ENCODE peak calls at places on chromosomes 6 and 20, in six cellular contexts. A, U, E, Y, D and I are unnamed samples.

GRCh38 chr6:77106992-77107391 is 356.3 kb downstream of the HTR1B start:
- DNase-seq in A (no peak), U (no peak), E (no peak), Y (no peak), D (no peak), I (peak; percentile 15)

GRCh38 chr6:3747100-3747737 is 4.3 kb downstream of the PXDC1 start:
- DNase-seq in A (no peak), U (no peak), E (no peak), Y (no peak), D (no peak), I (no peak)

GRCh38 chr6:123276439-123277045 is 280.5 kb downstream of the CLVS2 start:
- DNase-seq in A (no peak), U (peak; percentile 38), E (no peak), Y (no peak), D (no peak), I (no peak)

GRCh38 chr6:33577718-33578117 is 2.4 kb downstream of the BAK1 start:
- DNase-seq in A (no peak), U (no peak), E (no peak), Y (no peak), D (no peak), I (no peak)

GRCh38 chr20:3406481-3407425 is 716 bp downstream of the DNAAF9 start:
- DNase-seq in A (peak; percentile 35), U (peak; percentile 37), E (peak; percentile 40), Y (peak; percentile 50), D (peak; percentile 62), I (peak; percentile 73)

GRCh38 chr20:20207872-20208271 is 155.5 kb downstream of the CFAP61 start:
- DNase-seq in A (no peak), U (no peak), E (no peak), Y (no peak), D (no peak), I (no peak)

GRCh38 chr6:7143161-7143974 is 35.6 kb downstream of the RREB1 start:
- DNase-seq in A (no peak), U (no peak), E (no peak), Y (no peak), D (peak; percentile 32), I (peak; percentile 49)

GRCh38 chr6:111477481-111477938 is 5.5 kb downstream of the REV3L start:
- DNase-seq in A (no peak), U (no peak), E (no peak), Y (no peak), D (peak; percentile 6), I (peak; percentile 36)

GRCh38 chr6:134619789-134620188 is 301.9 kb upstream of the SGK1 start:
- DNase-seq in A (no peak), U (no peak), E (peak; percentile 89), Y (no peak), D (no peak), I (peak; percentile 84)

GRCh38 chr6:17886891-17887290 is 100.5 kb downstream of the KIF13A start:
- DNase-seq in A (no peak), U (no peak), E (peak; percentile 34), Y (no peak), D (no peak), I (no peak)

GRCh38 chr6:76992553-76992952 is 470.7 kb downstream of the HTR1B start:
- DNase-seq in A (no peak), U (no peak), E (no peak), Y (no peak), D (no peak), I (no peak)

GRCh38 chr6:111802720-111803119 is 70.5 kb downstream of the FYN start:
- DNase-seq in A (no peak), U (no peak), E (no peak), Y (no peak), D (no peak), I (peak; percentile 54)

GRCh38 chr6:135104199-135104598 is 49.6 kb upstream of the HBS1L start:
- DNase-seq in A (no peak), U (no peak), E (no peak), Y (no peak), D (no peak), I (no peak)

GRCh38 chr20:48735112-48735511 is 92.7 kb downstream of the PREX1 start:
- DNase-seq in A (no peak), U (no peak), E (no peak), Y (no peak), D (no peak), I (no peak)

GRCh38 chr20:53162251-53162835 is 190.2 kb downstream of the TSHZ2 start:
- DNase-seq in A (peak; percentile 48), U (peak; percentile 77), E (peak; percentile 47), Y (peak; percentile 54), D (peak; percentile 90), I (peak; percentile 68)

GRCh38 chr6:126804255-126805064 is 314.0 kb upstream of the RSPO3 start:
- DNase-seq in A (peak; percentile 43), U (no peak), E (peak; percentile 55), Y (no peak), D (peak; percentile 69), I (peak; percentile 67)

GRCh38 chr20:46572181-46572580 is 21.7 kb upstream of the OCSTAMP start:
- DNase-seq in A (no peak), U (no peak), E (no peak), Y (no peak), D (no peak), I (no peak)

GRCh38 chr20:4053516-4053919 is 38.2 kb upstream of the RNF24 start:
- DNase-seq in A (no peak), U (no peak), E (no peak), Y (no peak), D (peak; percentile 87), I (peak; percentile 59)

GRCh38 chr6:100880149-100880900 is 804 bp downstream of the ASCC3 start:
- DNase-seq in A (no peak), U (no peak), E (peak; percentile 25), Y (no peak), D (peak; percentile 31), I (peak; percentile 40)

GRCh38 chr6:151379933-151380847 is 11.2 kb downstream of the ZBTB2 start:
- DNase-seq in A (no peak), U (no peak), E (no peak), Y (no peak), D (no peak), I (peak; percentile 25)

GRCh38 chr20:25308083-25308491 is 60.2 kb downstream of the PYGB start:
- DNase-seq in A (no peak), U (no peak), E (no peak), Y (no peak), D (no peak), I (no peak)

GRCh38 chr20:18548465-18548864 is 18.8 kb upstream of the SMIM26 start:
- DNase-seq in A (no peak), U (no peak), E (no peak), Y (no peak), D (no peak), I (no peak)

GRCh38 chr6:38730136-38730862 is 15.2 kb downstream of the DNAH8 start:
- DNase-seq in A (no peak), U (no peak), E (no peak), Y (no peak), D (no peak), I (no peak)

GRCh38 chr6:145823322-145823944 is 8.8 kb upstream of the FBXO30 start:
- DNase-seq in A (no peak), U (no peak), E (peak; percentile 45), Y (no peak), D (no peak), I (peak; percentile 34)

GRCh38 chr6:52271852-52272460 is 12.6 kb downstream of the MCM3 start:
- DNase-seq in A (no peak), U (no peak), E (peak; percentile 7), Y (no peak), D (no peak), I (no peak)

GRCh38 chr20:63138855-63139341 is 77.0 kb downstream of the YTHDF1 start:
- DNase-seq in A (no peak), U (no peak), E (no peak), Y (no peak), D (no peak), I (no peak)

GRCh38 chr20:19566226-19566960 is 191.7 kb upstream of the RIN2 start:
- DNase-seq in A (no peak), U (no peak), E (no peak), Y (no peak), D (no peak), I (no peak)

GRCh38 chr6:48423640-48424365 is 312.8 kb upstream of the PTCHD4 start:
- DNase-seq in A (no peak), U (no peak), E (peak; percentile 65), Y (no peak), D (no peak), I (peak; percentile 17)

GRCh38 chr6:169907419-169908115 is 156.1 kb downstream of the ERMARD start:
- DNase-seq in A (no peak), U (no peak), E (no peak), Y (no peak), D (no peak), I (no peak)

GRCh38 chr20:51022803-51023616 is at the start of gene KCNG1:
- DNase-seq in A (peak; percentile 78), U (peak; percentile 86), E (peak; percentile 75), Y (peak; percentile 87), D (peak; percentile 76), I (peak; percentile 87)

GRCh38 chr6:3176562-3177355 is 19.4 kb upstream of the TUBB2A start:
- DNase-seq in A (no peak), U (no peak), E (peak; percentile 98), Y (no peak), D (peak; percentile 97), I (peak; percentile 95)

GRCh38 chr20:64220891-64221527 is 34.5 kb upstream of the PCMTD2 start:
- DNase-seq in A (no peak), U (no peak), E (no peak), Y (no peak), D (no peak), I (no peak)
- H4K91ac ChIP-seq in A (no peak overlapping the region), U (no peak overlapping the region), E (no peak overlapping the region), Y (peak overlapping the region; percentile 17), D (no peak overlapping the region), I (no peak overlapping the region)

GRCh38 chr20:55685848-55686247 is 319.5 kb downstream of the CBLN4 start:
- DNase-seq in A (no peak), U (no peak), E (no peak), Y (no peak), D (no peak), I (no peak)
- H3K4me1 ChIP-seq in A (no peaks in the 10 kb centered on the region), U (no peaks in the 10 kb centered on the region), E (no peaks in the 10 kb centered on the region), Y (peaks cover 2% of the 10 kb centered on the region), D (no peaks in the 10 kb centered on the region), I (no peaks in the 10 kb centered on the region)

GRCh38 chr6:73520688-73521350 is at the start of gene EEF1A1:
- DNase-seq in A (peak; percentile 99), U (peak; percentile 99), E (peak; percentile 100), Y (peak; percentile 97), D (peak; percentile 99), I (peak; percentile 100)
- H3K4ac ChIP-seq in A (peak within 1 kb of the TSS; percentile 98), U (peak within 1 kb of the TSS; percentile 65), E (peak within 1 kb of the TSS; percentile 97), Y (peak within 1 kb of the TSS; percentile 82), D (peak within 1 kb of the TSS; percentile 95), I (peak within 1 kb of the TSS; percentile 100)

GRCh38 chr6:103570431-103570830 is 1289.3 kb downstream of the HACE1 start:
- DNase-seq in A (no peak), U (no peak), E (no peak), Y (no peak), D (no peak), I (no peak)
- H4K91ac ChIP-seq in A (no peak overlapping the region), U (no peak overlapping the region), E (no peak overlapping the region), Y (no peak overlapping the region), D (no peak overlapping the region), I (no peak overlapping the region)

GRCh38 chr6:108650325-108650724 is 89.6 kb downstream of the FOXO3 start:
- DNase-seq in A (no peak), U (no peak), E (no peak), Y (no peak), D (no peak), I (no peak)
- H3K4me1 ChIP-seq in A (peaks cover 4% of the 10 kb centered on the region), U (no peaks in the 10 kb centered on the region), E (peaks cover 34% of the 10 kb centered on the region), Y (peaks cover 6% of the 10 kb centered on the region), D (peaks cover 10% of the 10 kb centered on the region), I (peaks cover 12% of the 10 kb centered on the region)

GRCh38 chr6:107116328-107116892 is 1.1 kb upstream of the BEND3 start:
- DNase-seq in A (peak; percentile 52), U (peak; percentile 85), E (no peak), Y (peak; percentile 69), D (peak; percentile 45), I (peak; percentile 42)
- H3K4ac ChIP-seq in A (no peak overlapping the region), U (no peak overlapping the region), E (no peak overlapping the region), Y (peak overlapping the region; percentile 93), D (no peak overlapping the region), I (no peak overlapping the region)